ENCODE peak calls at places on chromosomes 3 and 15, in seven cellular contexts. Z, E, N, D, T, S and L are unnamed samples.

GRCh38 chr3:142930510-142930909 is 33.0 kb downstream of the PAQR9 start:
- DNase-seq in T (no peak), N (no peak), E (no peak), Z (no peak), D (no peak), S (no peak), L (no peak)

GRCh38 chr3:9414822-9415221 is 17.4 kb downstream of the SETD5 start:
- DNase-seq in S (no peak), E (no peak), D (no peak), Z (no peak), N (no peak), T (no peak), L (no peak)

GRCh38 chr3:112560330-112560729 is 1.4 kb downstream of the ATG3 start:
- DNase-seq in Z (no peak), E (no peak), D (no peak), S (peak; percentile 7), T (no peak), N (no peak), L (no peak)

GRCh38 chr3:377158-377561 is 180.6 kb downstream of the CHL1 start:
- DNase-seq in S (peak; percentile 63), D (peak; percentile 15), Z (no peak), E (peak; percentile 74), T (peak; percentile 25), N (peak; percentile 31), L (no peak)

GRCh38 chr3:183253961-183254815 is 1.1 kb downstream of the B3GNT5 start:
- DNase-seq in T (peak; percentile 50), D (no peak), E (peak; percentile 53), S (peak; percentile 12), Z (no peak), N (peak; percentile 2), L (no peak)

GRCh38 chr15:32842081-32842480 is 124.3 kb downstream of the GREM1 start:
- DNase-seq in D (no peak), E (no peak), Z (no peak), N (no peak), T (no peak), S (no peak), L (no peak)

GRCh38 chr3:153051427-153052095 is 110.5 kb upstream of the RAP2B start:
- DNase-seq in D (no peak), N (peak; percentile 61), Z (no peak), T (peak; percentile 90), S (peak; percentile 92), E (no peak), L (no peak)

GRCh38 chr15:66706840-66707239 is 4.8 kb downstream of the SMAD6 start:
- DNase-seq in Z (no peak), N (no peak), E (no peak), D (no peak), S (no peak), T (no peak), L (no peak)

GRCh38 chr3:19159966-19160365 is 11.7 kb downstream of the KCNH8 start:
- DNase-seq in Z (no peak), D (no peak), N (no peak), E (no peak), T (no peak), S (no peak), L (no peak)

GRCh38 chr3:19151171-19151570 is 2.9 kb downstream of the KCNH8 start:
- DNase-seq in S (no peak), Z (no peak), T (no peak), E (no peak), N (no peak), D (no peak), L (no peak)

GRCh38 chr3:19154693-19155250 is 6.5 kb downstream of the KCNH8 start:
- DNase-seq in Z (no peak), N (no peak), T (no peak), S (no peak), D (no peak), E (no peak), L (no peak)

GRCh38 chr3:19149388-19149787 is 1.1 kb downstream of the KCNH8 start:
- DNase-seq in S (no peak), N (no peak), Z (no peak), D (peak; percentile 63), E (peak; percentile 84), T (peak; percentile 24), L (peak; percentile 56)

GRCh38 chr3:19155375-19155774 is 7.1 kb downstream of the KCNH8 start:
- DNase-seq in T (no peak), Z (no peak), S (no peak), E (no peak), D (no peak), N (no peak), L (no peak)
- H2BK120ac ChIP-seq in T (no peak overlapping the region), Z (no peak overlapping the region), S (no peak overlapping the region), E (no peak overlapping the region), D (no peak overlapping the region), N (no peak overlapping the region), L (no peak overlapping the region)

GRCh38 chr15:78533331-78533730 is 6.9 kb upstream of the PSMA4 start:
- DNase-seq in N (no peak), D (no peak), S (no peak), E (no peak), T (no peak), Z (no peak), L (no peak)

GRCh38 chr15:78537266-78537665 is 3.0 kb upstream of the PSMA4 start:
- DNase-seq in N (no peak), Z (no peak), D (no peak), T (no peak), S (no peak), E (no peak), L (no peak)

GRCh38 chr15:78538358-78538757 is 1.9 kb upstream of the PSMA4 start:
- DNase-seq in S (no peak), D (no peak), Z (no peak), N (no peak), T (no peak), E (no peak), L (no peak)

GRCh38 chr15:78540135-78540954 is at the start of gene PSMA4:
- DNase-seq in D (peak; percentile 89), S (peak; percentile 76), E (peak; percentile 87), T (peak; percentile 90), Z (peak; percentile 38), N (peak; percentile 82), L (peak; percentile 90)

DNA sequence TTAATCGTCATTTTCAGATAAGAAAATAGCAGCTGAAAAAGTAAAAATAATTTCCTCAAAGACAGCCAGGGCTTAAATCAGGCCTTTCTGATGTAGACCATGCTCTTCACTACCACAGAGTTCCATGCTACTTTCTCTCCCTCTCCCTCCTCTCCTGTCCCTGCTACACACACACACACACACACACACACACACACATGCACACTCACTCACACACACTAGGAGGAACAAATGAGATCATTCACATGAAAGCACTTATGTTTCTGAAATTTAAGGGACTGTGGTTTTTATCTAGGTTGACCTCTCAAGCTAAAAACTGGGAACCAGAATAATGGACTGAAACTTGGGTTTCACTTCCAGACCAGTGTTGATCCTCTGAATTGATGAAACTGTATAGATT is 4.1 kb upstream of the PSMA4 start:
- DNase-seq in S (peak; percentile 37), E (no peak), N (no peak), Z (no peak), T (peak; percentile 56), D (no peak), L (no peak)
- H2BK120ac ChIP-seq in S (no peak overlapping the region), E (no peak overlapping the region), N (no peak overlapping the region), Z (no peak overlapping the region), T (no peak overlapping the region), D (no peak overlapping the region), L (no peak overlapping the region)

GRCh38 chr15:54159044-54159443 is 180.8 kb downstream of the UNC13C start:
- DNase-seq in S (no peak), E (no peak), N (no peak), D (no peak), T (no peak), Z (no peak), L (no peak)
- H2BK120ac ChIP-seq in S (no peak overlapping the region), E (no peak overlapping the region), N (no peak overlapping the region), D (no peak overlapping the region), T (no peak overlapping the region), Z (no peak overlapping the region), L (no peak overlapping the region)

GRCh38 chr3:123400169-123400568 is 48.7 kb downstream of the ADCY5 start:
- DNase-seq in Z (no peak), D (no peak), N (peak; percentile 30), T (no peak), E (no peak), S (no peak), L (no peak)
- H2BK120ac ChIP-seq in Z (no peak overlapping the region), D (no peak overlapping the region), N (no peak overlapping the region), T (no peak overlapping the region), E (no peak overlapping the region), S (no peak overlapping the region), L (no peak overlapping the region)

GRCh38 chr15:90141646-90142045 is 39.4 kb upstream of the IDH2 start:
- DNase-seq in D (no peak), S (peak; percentile 66), T (peak; percentile 81), N (no peak), E (no peak), Z (no peak), L (no peak)

GRCh38 chr15:90145761-90146160 is 43.5 kb upstream of the IDH2 start:
- DNase-seq in T (no peak), N (no peak), E (no peak), Z (no peak), D (no peak), S (no peak), L (no peak)

GRCh38 chr15:90145259-90145658 is 43.0 kb upstream of the IDH2 start:
- DNase-seq in Z (no peak), T (no peak), S (no peak), D (no peak), N (no peak), E (no peak), L (no peak)

GRCh38 chr15:90143176-90143655 is 40.9 kb upstream of the IDH2 start:
- DNase-seq in S (peak; percentile 33), Z (peak; percentile 58), T (peak; percentile 76), N (peak; percentile 98), D (peak; percentile 72), E (peak; percentile 93), L (peak; percentile 94)

GRCh38 chr15:90142216-90143175 is 40.2 kb upstream of the IDH2 start:
- DNase-seq in E (no peak), Z (no peak), T (no peak), D (no peak), S (no peak), N (no peak), L (no peak)
- H2BK120ac ChIP-seq in E (no peak overlapping the region), Z (no peak overlapping the region), T (no peak overlapping the region), D (no peak overlapping the region), S (peak overlapping the region; percentile 58), N (no peak overlapping the region), L (no peak overlapping the region)

DNA sequence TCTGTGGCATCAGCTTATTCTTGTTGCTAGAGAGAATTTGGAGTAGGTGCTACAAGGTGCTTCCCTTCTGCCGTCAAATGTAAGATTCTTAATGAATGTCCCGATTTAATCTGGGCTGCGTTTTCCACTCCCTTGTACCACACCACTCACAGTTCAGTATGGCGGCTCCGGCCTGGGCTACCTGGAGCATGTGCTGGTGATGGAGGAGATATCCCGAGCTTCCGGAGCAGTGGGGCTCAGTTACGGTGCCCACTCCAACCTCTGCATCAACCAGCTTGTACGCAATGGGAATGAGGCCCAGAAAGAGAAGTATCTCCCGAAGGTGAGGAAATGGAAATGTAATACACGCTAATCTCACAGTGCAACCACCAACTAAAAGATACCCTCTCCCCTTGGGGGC is 4.9 kb downstream of the IVD start:
- DNase-seq in Z (no peak), E (no peak), S (no peak), N (no peak), T (no peak), D (no peak), L (no peak)
- H2BK120ac ChIP-seq in Z (no peak overlapping the region), E (no peak overlapping the region), S (no peak overlapping the region), N (no peak overlapping the region), T (no peak overlapping the region), D (no peak overlapping the region), L (no peak overlapping the region)

GRCh38 chr3:132032959-132033358 is 1.9 kb downstream of the CPNE4 start:
- DNase-seq in S (no peak), T (no peak), E (no peak), N (no peak), D (no peak), Z (no peak), L (no peak)
- H2BK120ac ChIP-seq in S (no peak overlapping the region), T (no peak overlapping the region), E (no peak overlapping the region), N (no peak overlapping the region), D (no peak overlapping the region), Z (no peak overlapping the region), L (no peak overlapping the region)